ENCODE peak calls at places on chromosomes 3 and 15, in six cellular contexts. U, L, J, O, V and B are unnamed samples.

GRCh38 chr3:149898771-149899170 is 71.9 kb downstream of the PFN2 start:
- DNase-seq in V (no peak), O (no peak), U (no peak), L (no peak), J (no peak), B (no peak)

GRCh38 chr3:68919000-68919399 is 13.3 kb downstream of the TAFA4 start:
- DNase-seq in O (no peak), L (no peak), V (no peak), U (no peak), J (peak), B (no peak)

GRCh38 chr3:25897019-25897418 is 107.1 kb downstream of the OXSM start:
- DNase-seq in J (peak), V (no peak), L (peak), U (no peak), O (peak), B (no peak)

GRCh38 chr3:61537366-61537765 is 24.0 kb upstream of the PTPRG start:
- DNase-seq in U (no peak), J (peak), O (no peak), V (no peak), L (no peak), B (no peak)

GRCh38 chr3:61687206-61687605 is 125.8 kb downstream of the PTPRG start:
- DNase-seq in L (no peak), V (no peak), O (peak), J (no peak), U (no peak), B (no peak)

GRCh38 chr3:42876940-42877720 is 1.5 kb upstream of the CYP8B1 start:
- DNase-seq in V (no peak), J (no peak), L (no peak), U (no peak), O (no peak), B (peak)

GRCh38 chr15:39684215-39684614 is 98.4 kb downstream of the FSIP1 start:
- DNase-seq in V (no peak), O (no peak), L (no peak), J (no peak), U (no peak), B (no peak)

GRCh38 chr3:64190517-64191515 is 34.5 kb downstream of the PRICKLE2 start:
- DNase-seq in J (no peak), L (no peak), U (no peak), O (no peak), V (no peak), B (no peak)

GRCh38 chr3:126353694-126354321 is 3.4 kb downstream of the KLF15 start:
- DNase-seq in V (no peak), L (no peak), O (peak), U (no peak), J (no peak), B (no peak)

GRCh38 chr3:134373278-134373941 is 837 bp downstream of the AMOTL2 start:
- DNase-seq in L (no peak), J (peak), O (peak), V (peak), U (no peak), B (no peak)

GRCh38 chr15:71651750-71652186 is 158.6 kb upstream of the NR2E3 start:
- DNase-seq in U (peak), O (peak), V (no peak), L (peak), J (peak), B (peak)

GRCh38 chr3:63961891-63962290 is 49.7 kb upstream of the SCAANT1 start:
- DNase-seq in L (peak), V (peak), J (peak), O (peak), U (no peak), B (no peak)

GRCh38 chr3:185134532-185134931 is 18.3 kb downstream of the C3orf70 start:
- DNase-seq in L (no peak), V (no peak), J (no peak), O (no peak), U (no peak), B (no peak)

DNA sequence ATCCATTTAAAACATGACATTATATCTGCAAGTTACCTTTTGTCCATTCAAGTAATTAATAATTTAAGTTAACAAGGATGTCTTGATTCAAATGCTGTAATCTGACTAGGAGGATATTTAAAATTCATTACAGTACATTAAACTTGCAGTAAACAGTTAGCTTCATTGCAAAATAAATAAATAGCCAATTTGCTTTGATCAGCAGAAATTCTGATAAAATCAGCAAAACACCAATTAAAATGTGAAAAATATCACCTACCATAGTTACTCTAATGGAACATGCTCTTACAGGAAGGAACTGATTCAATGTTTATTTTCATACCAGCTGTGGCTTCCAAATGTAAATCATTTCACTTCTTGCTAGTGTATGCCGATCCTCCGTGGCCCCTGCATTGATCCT is 150.7 kb downstream of the FOXB1 start:
- DNase-seq in O (no peak), J (no peak), L (no peak), U (no peak), V (no peak), B (no peak)
- TF ChIP-seq POLR2AphosphoS5 in O (no peak), J (no peak), L (no peak), U (no peak), V (no peak), B (no peak)

GRCh38 chr15:82891025-82891390 is 61.5 kb downstream of the HOMER2 start:
- DNase-seq in L (no peak), O (no peak), U (no peak), J (no peak), V (no peak), B (no peak)
- H3K27ac ChIP-seq in L (no peak), O (no peak), U (no peak), J (no peak), V (no peak), B (no peak)

GRCh38 chr3:14927308-14927707 is 20.1 kb upstream of the NR2C2 start:
- DNase-seq in V (no peak), O (no peak), U (no peak), L (no peak), J (no peak), B (no peak)

GRCh38 chr3:14922863-14923262 is 24.5 kb upstream of the NR2C2 start:
- DNase-seq in U (no peak), J (no peak), V (no peak), O (no peak), L (no peak), B (no peak)

GRCh38 chr3:14923476-14923875 is 23.9 kb upstream of the NR2C2 start:
- DNase-seq in J (no peak), L (no peak), V (no peak), O (no peak), U (no peak), B (no peak)

GRCh38 chr3:14926592-14926991 is 20.8 kb upstream of the NR2C2 start:
- DNase-seq in J (no peak), U (no peak), V (no peak), L (no peak), O (no peak), B (no peak)

DNA sequence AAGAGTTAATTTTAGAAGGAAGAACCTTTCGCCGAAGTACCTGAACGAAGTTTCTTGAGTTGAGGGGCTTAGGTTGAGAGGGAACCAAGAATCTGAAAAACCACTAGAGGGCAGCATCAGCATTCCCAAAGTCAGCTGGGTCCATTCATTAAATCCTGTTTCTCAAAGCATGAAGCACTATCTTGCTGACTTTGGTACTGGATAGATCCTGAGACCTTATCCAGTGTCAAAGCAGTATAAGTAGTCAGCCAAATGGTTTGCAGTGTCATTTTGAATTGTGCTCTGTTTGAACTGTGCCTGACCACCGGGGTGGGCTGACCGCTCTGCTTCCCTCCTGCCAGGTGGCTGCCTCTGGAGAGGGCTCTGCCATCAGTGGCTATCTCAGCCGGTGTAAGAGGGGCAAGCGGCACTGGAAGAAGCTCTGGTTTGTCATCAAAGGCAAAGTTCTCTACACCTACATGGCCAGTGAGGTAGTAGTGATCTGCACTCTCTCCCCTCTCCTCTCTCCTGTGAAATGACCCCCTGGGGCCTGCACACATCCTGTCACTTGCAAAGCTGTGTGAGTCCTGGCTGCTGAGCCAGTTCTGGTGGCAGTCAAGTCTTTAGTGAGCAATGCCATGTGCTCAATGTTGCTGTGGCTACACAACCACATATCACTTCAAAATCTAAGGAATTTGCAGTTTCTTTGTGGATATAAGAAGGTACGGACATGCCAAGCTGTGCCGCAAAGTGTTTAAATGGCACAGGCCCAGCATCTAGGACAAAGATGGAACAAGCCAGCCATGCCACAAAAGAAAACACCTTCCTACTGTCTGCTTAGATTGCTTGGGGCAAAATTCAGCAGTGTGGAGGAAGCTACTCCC is 21.4 kb upstream of the NR2C2 start:
- DNase-seq in U (no peak), O (peak), J (peak), L (peak), V (peak), B (no peak)
- TF ChIP-seq POLR2AphosphoS5 in U (no peak), O (no peak), J (no peak), L (no peak), V (no peak), B (no peak)

GRCh38 chr15:43808960-43809678 is 8.7 kb downstream of the HYPK start:
- DNase-seq in V (no peak), J (no peak), O (no peak), U (no peak), L (no peak), B (no peak)

GRCh38 chr15:43808435-43808950 is 8.1 kb downstream of the HYPK start:
- DNase-seq in J (no peak), V (no peak), L (no peak), O (no peak), U (no peak), B (no peak)
- H3K27ac ChIP-seq in J (no peak), V (no peak), L (no peak), O (no peak), U (peak), B (no peak)

GRCh38 chr3:128844502-128844901 is 34.9 kb upstream of the ACAD9 start:
- DNase-seq in J (no peak), V (no peak), L (no peak), U (no peak), O (no peak), B (no peak)

GRCh38 chr3:128846501-128846900 is 32.9 kb upstream of the ACAD9 start:
- DNase-seq in J (no peak), L (no peak), O (no peak), V (no peak), U (no peak), B (no peak)

GRCh38 chr3:128847631-128848370 is 31.6 kb upstream of the ACAD9 start:
- DNase-seq in U (no peak), J (no peak), V (no peak), L (no peak), O (no peak), B (no peak)

GRCh38 chr3:128845119-128845518 is 34.3 kb upstream of the ACAD9 start:
- DNase-seq in U (no peak), J (peak), O (peak), L (no peak), V (peak), B (no peak)

DNA sequence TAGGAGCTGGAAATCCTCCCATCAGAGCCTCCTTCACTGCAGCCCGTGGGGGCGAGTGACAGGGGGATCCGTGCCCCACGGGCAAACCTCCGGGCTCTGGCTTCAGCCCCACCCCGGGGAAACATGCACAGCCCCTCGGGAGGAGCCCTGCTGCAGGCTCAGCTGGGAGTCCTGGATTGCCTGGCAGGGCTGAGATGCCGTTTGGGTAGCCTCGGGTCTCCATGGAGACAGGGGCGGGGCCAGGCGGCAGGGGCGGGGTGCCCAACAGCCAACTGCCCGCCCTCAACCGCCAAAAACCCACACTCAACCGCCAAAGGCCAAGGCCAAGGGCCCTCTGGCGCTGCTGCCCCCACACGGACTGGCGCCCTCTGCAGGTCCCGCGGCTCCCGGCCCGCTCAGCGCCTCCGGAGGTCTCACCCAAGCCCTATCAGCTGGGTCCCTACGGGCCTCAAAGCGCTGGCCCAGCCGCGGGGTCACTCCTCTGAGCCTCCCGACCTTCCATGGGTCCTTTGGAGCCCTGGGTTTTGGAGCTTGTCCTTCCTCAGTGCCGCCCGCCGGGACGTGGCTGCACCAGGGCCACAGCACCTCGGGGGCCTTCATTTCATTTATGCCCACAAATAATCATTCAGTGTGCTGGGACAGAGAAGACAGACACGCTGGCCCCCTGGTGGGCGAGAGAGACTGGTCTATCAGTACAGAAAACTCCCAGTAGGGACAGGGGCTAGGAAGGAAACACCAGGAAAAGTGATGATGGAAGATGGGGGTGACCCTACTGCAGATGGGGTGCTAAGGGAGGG is 33.5 kb upstream of the ACAD9 start:
- DNase-seq in U (peak), O (peak), L (no peak), J (peak), V (peak), B (no peak)
- TF ChIP-seq POLR2AphosphoS5 in U (no peak), O (no peak), L (no peak), J (no peak), V (peak), B (no peak)

DNA sequence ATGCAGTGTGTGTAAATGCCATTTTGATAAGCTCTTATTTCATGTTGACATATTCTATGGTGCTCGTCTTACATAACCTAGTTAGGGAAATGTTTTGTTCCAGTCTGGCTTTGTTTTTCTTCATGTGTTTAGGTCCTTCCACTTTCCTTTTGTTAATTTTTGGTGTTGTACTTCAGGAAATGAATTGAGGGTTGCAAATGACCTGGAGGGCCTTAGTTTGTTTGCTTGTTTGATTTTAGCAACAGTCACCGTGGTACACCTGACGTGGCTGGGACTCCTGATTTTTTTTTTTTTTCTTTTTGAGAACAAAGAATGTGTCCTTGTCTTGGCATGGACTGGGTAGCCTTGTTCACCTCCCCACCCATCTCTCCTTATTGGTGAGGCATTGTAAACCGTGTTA is 114.8 kb downstream of the IGF1R start:
- DNase-seq in U (no peak), O (no peak), J (no peak), L (no peak), V (no peak), B (no peak)
- H3K27ac ChIP-seq in U (no peak), O (no peak), J (peak), L (peak), V (no peak), B (no peak)

DNA sequence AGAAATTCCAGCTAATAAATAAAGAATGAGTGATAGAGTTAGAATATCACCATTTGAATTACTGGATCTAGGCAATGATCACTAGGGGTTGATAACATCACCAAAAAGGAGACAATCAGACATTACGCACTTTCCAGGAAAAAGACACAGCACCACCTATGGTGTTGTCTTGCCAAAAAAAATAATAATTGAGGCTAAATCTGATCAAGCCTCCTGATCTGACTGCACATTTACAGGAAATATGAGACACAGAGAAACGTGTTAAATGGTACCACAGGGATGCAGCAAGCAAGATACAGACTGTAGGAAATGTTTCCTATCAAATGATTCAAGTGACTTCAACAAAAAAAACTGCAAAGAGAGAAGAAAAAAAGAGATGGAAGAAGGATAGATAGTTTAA is 92.7 kb downstream of the EOMES start:
- DNase-seq in U (no peak), V (peak), O (no peak), J (no peak), L (no peak), B (no peak)
- TF ChIP-seq POLR2AphosphoS5 in U (no peak), V (no peak), O (no peak), J (no peak), L (no peak), B (peak)

GRCh38 chr15:83208357-83208661 is 686 bp upstream of the HDGFL3 start:
- DNase-seq in O (no peak), U (no peak), V (no peak), J (peak), L (no peak), B (no peak)

GRCh38 chr15:83205725-83206324 is 1.8 kb downstream of the HDGFL3 start:
- DNase-seq in V (peak), L (no peak), U (no peak), O (no peak), J (no peak), B (no peak)

GRCh38 chr15:83206387-83206970 is 1.1 kb downstream of the HDGFL3 start:
- DNase-seq in J (peak), L (no peak), V (no peak), U (no peak), O (no peak), B (no peak)

GRCh38 chr15:83207622-83208356 is at the start of gene HDGFL3:
- DNase-seq in L (no peak), U (no peak), J (peak), O (no peak), V (peak), B (no peak)

DNA sequence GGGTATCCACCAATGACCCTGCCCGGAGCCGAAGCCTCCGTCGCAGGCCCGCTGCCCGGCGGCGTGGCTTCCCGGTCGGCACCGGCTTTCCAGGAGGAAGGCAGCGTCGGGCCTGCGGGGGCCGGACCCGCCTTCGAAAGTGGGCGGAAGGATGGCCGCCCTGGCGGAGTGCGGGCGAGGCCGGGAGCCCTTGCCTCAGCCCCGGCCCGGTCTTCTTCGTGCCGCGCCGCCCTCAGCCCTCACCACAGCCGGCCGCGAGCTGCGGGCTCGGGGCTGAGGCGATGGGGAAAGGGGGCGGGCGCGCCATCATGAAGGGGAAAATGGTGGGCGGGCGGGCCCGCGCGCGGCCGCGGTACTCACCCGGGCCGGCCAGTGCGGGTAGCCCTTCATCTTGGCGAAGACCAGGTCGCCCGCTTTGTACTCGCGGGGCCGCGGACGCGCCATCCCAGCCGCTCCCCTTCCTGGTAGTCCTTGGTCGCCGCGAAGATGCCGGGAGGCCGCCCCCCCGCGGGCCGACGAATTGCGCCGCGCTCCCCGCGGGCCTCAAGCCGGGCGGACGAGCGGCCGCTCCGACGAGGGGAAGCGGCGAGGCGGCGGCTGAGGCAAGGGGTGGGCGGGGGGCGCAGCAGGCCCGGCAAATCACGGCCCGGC is 527 bp downstream of the HDGFL3 start:
- DNase-seq in L (no peak), U (no peak), J (peak), O (no peak), V (peak), B (no peak)
- H3K27ac ChIP-seq in L (peak), U (peak), J (peak), O (no peak), V (peak), B (peak)

GRCh38 chr3:112131111-112131510 is 1.9 kb downstream of the GCSAM start:
- DNase-seq in L (no peak), O (no peak), U (no peak), J (no peak), V (no peak), B (no peak)
- TF ChIP-seq POLR2AphosphoS5 in L (no peak), O (no peak), U (peak), J (no peak), V (no peak), B (no peak)